ENCODE peak calls at places on chromosome 10, in four cellular contexts. I is sigmoid colon, D is ovary, A is HCT116. C is an unnamed sample. For H3K4me1, the result is how much of the 10 kb centered on the place peaks cover.

GRCh38 chr10:94677691-94678090 is 5.8 kb upstream of the CYP2C18 start:
- DNase-seq in D (no peak), I (no peak), A (peak), C (peak)

GRCh38 chr10:28411648-28412047 is 108.8 kb upstream of the MPP7 start:
- DNase-seq in I (no peak), D (no peak), A (no peak), C (no peak)

GRCh38 chr10:35369049-35369760 is 32.9 kb downstream of the CCNY start:
- DNase-seq in A (no peak), I (no peak), D (no peak), C (no peak)

GRCh38 chr10:1198453-1199344 is 142.5 kb downstream of the WDR37 start:
- DNase-seq in D (no peak), A (no peak), I (no peak), C (peak)

GRCh38 chr10:2611603-2612002 is 455.7 kb upstream of the PFKP start:
- DNase-seq in A (no peak), D (no peak), I (no peak), C (no peak)

GRCh38 chr10:644076-644942 is 45.2 kb downstream of the DIP2C start:
- DNase-seq in D (no peak), A (no peak), I (peak), C (no peak)

GRCh38 chr10:79093658-79094411 is 25.1 kb downstream of the ZMIZ1 start:
- DNase-seq in A (no peak), D (peak), I (peak), C (peak)

GRCh38 chr10:28367865-28368541 is 65.1 kb upstream of the MPP7 start:
- DNase-seq in I (no peak), D (no peak), A (no peak), C (peak)

GRCh38 chr10:86709786-86710185 is 41.5 kb downstream of the LDB3 start:
- DNase-seq in I (peak), A (no peak), D (no peak), C (no peak)

GRCh38 chr10:118983263-118983662 is 46.3 kb upstream of the NANOS1 start:
- DNase-seq in I (no peak), D (no peak), A (no peak), C (no peak)

GRCh38 chr10:90197766-90198165 is 496.4 kb downstream of the KIF20B start:
- DNase-seq in I (no peak), D (no peak), A (no peak), C (no peak)

GRCh38 chr10:88831709-88832108 is 19.9 kb downstream of the ANKRD22 start:
- DNase-seq in I (no peak), D (no peak), A (no peak), C (no peak)

GRCh38 chr10:6299743-6300105 is 97.0 kb downstream of the PFKFB3 start:
- DNase-seq in I (no peak), D (no peak), A (no peak), C (no peak)

GRCh38 chr10:6300106-6300783 is 97.5 kb downstream of the PFKFB3 start:
- DNase-seq in I (no peak), A (no peak), D (no peak), C (no peak)

GRCh38 chr10:6300784-6301180 is 98.0 kb downstream of the PFKFB3 start:
- DNase-seq in D (no peak), A (no peak), I (no peak), C (no peak)

GRCh38 chr10:6299234-6299633 is 96.5 kb downstream of the PFKFB3 start:
- DNase-seq in A (peak), I (no peak), D (no peak), C (peak)

GRCh38 chr10:6301482-6302083 is 98.9 kb downstream of the PFKFB3 start:
- DNase-seq in A (no peak), D (no peak), I (no peak), C (no peak)
- H3K4me1 ChIP-seq in A (under half), D (under half), I (under half), C (under half)

GRCh38 chr10:38094158-38094922 is at the start of gene ZNF37A:
- DNase-seq in A (peak), D (peak), I (peak), C (peak)
- TF ChIP-seq POLR2A in A (peak), D (no peak), I (no peak), C (peak)

GRCh38 chr10:92112462-92112861 is 178.4 kb downstream of the CPEB3 start:
- DNase-seq in D (no peak), A (no peak), I (no peak), C (no peak)

GRCh38 chr10:92111336-92111939 is 179.4 kb downstream of the CPEB3 start:
- DNase-seq in I (no peak), D (no peak), A (no peak), C (no peak)

GRCh38 chr10:92108120-92108519 is 182.8 kb downstream of the CPEB3 start:
- DNase-seq in I (no peak), A (no peak), D (no peak), C (no peak)

GRCh38 chr10:92110039-92110794 is 180.7 kb downstream of the CPEB3 start:
- DNase-seq in I (no peak), A (no peak), D (no peak), C (no peak)

GRCh38 chr10:92108747-92109146 is 182.1 kb downstream of the CPEB3 start:
- DNase-seq in D (no peak), A (no peak), I (no peak), C (no peak)
- H3K4me3 ChIP-seq in D (no peak), A (no peak), I (no peak), C (peak)

GRCh38 chr10:22317121-22317370 is 858 bp downstream of the COMMD3 start:
- DNase-seq in I (no peak), A (no peak), D (no peak), C (no peak)

GRCh38 chr10:22320591-22321155 is at the start of gene BMI1:
- DNase-seq in I (peak), A (no peak), D (peak), C (peak)

GRCh38 chr10:22317771-22318565 is 1.8 kb downstream of the COMMD3 start:
- DNase-seq in A (no peak), I (no peak), D (no peak), C (no peak)

GRCh38 chr10:22319559-22320558 is 1.0 kb upstream of the BMI1 start:
- DNase-seq in D (no peak), A (no peak), I (no peak), C (no peak)

GRCh38 chr10:22318772-22319171 is 2.1 kb upstream of the BMI1 start:
- DNase-seq in I (no peak), A (no peak), D (no peak), C (no peak)
- H3K4me1 ChIP-seq in I (under half), A (under half), D (under half), C (under half)

GRCh38 chr10:14906765-14907164 is 28.1 kb downstream of the SUV39H2 start:
- DNase-seq in A (no peak), D (no peak), I (no peak), C (no peak)
- TF ChIP-seq POLR2A in A (no peak), D (no peak), I (no peak), C (no peak)

GRCh38 chr10:99926925-99927718 is 82.6 kb downstream of the DNMBP start:
- DNase-seq in A (no peak), D (peak), I (peak), C (peak)
- H3K4me3 ChIP-seq in A (no peak), D (no peak), I (no peak), C (peak)

GRCh38 chr10:61605221-61605620 is 57.5 kb upstream of the CABCOCO1 start:
- DNase-seq in I (no peak), D (no peak), A (no peak), C (no peak)

GRCh38 chr10:61609609-61610166 is 53.0 kb upstream of the CABCOCO1 start:
- DNase-seq in A (no peak), I (no peak), D (no peak), C (no peak)

GRCh38 chr10:61612009-61612408 is 50.7 kb upstream of the CABCOCO1 start:
- DNase-seq in D (no peak), A (no peak), I (no peak), C (no peak)

GRCh38 chr10:61606971-61607907 is 55.5 kb upstream of the CABCOCO1 start:
- DNase-seq in A (peak), I (no peak), D (no peak), C (no peak)

GRCh38 chr10:61608255-61609040 is 54.3 kb upstream of the CABCOCO1 start:
- DNase-seq in I (no peak), A (no peak), D (no peak), C (no peak)
- H3K4me1 ChIP-seq in I (under half), A (under half), D (under half), C (under half)

DNA sequence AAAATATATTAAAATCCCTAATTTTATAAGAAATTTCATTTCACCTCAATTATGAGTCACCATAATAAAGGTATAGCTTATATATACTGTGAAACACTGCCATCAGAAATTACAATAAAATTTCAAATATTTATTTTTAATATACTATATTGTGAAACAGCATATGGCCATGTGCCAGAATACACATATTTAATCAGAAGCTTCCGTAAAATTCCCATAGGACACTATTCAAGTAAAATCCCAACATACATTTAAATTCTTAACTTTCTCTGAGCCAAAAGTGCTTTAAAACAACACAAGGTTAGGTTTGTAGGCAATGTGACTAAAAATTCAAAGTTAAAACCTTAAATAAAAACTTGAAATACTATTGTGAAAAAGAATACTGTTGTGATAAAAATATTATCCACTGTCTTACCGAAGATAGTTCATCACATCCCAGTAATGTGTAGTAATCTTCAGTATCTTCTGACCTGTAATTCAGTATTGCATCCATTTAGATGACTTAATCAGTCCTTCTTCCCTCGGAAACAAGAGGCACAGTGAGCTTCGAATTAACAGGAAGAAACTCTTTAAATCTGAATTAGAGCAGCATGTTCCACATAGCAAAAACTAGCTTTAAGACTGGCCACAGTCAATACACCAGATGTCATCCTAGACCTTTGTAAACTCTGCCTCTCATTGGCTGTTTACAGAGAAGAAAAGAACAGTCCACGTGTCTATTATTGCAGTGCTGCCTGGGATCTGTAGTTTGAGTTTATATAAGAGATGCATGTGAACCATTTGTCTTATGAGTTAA is at the start of gene DNAJC12:
- DNase-seq in I (no peak), A (peak), D (no peak), C (no peak)
- TF ChIP-seq POLR2A in I (no peak), A (no peak), D (peak), C (peak)

DNA sequence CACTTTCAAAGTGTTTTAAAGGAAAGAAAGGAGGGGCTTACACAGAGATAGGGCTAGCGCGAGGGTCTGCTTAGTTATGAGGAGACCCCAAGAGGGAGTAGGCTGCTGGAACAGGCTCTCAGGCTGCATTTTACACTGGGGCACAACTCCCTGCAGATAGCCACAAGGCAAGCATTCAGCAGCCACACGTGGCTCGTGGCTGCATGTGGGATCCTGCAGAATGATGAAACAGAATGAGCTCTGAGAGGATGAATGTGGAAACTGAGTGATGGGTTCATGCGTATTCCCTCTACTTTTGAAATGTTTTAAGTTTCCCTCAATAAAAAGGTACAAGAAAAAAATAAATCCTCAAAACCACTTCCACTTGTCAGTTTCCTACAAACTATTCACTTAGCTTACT is 37.0 kb downstream of the PIP4K2A start:
- DNase-seq in A (no peak), I (no peak), D (no peak), C (no peak)
- H3K4me3 ChIP-seq in A (no peak), I (no peak), D (no peak), C (no peak)

C was measured in right lobe of liver.